ENCODE peak calls at places on chromosomes 3 and 15, in six cellular contexts. K, I, T, V, H and D are unnamed samples.

GRCh38 chr3:142502187-142502985 is 54.5 kb upstream of the XRN1 start:
- DNase-seq in K (no peak), I (no peak), T (no peak), V (no peak), H (no peak), D (no peak)

GRCh38 chr3:100402150-100402706 is 889 bp downstream of the LNP1 start:
- DNase-seq in K (no peak), I (peak; percentile 30), T (no peak), V (peak; percentile 55), H (no peak), D (peak; percentile 56)

GRCh38 chr3:188164248-188164687 is 10.3 kb downstream of the LPP start:
- DNase-seq in K (no peak), I (peak; percentile 25), T (no peak), V (no peak), H (no peak), D (no peak)

GRCh38 chr15:27730878-27731277 is 368.2 kb downstream of the OCA2 start:
- DNase-seq in K (no peak), I (no peak), T (no peak), V (peak; percentile 75), H (no peak), D (no peak)

GRCh38 chr15:89167267-89168176 is 53.9 kb downstream of the RLBP1 start:
- DNase-seq in K (no peak), I (peak; percentile 85), T (peak; percentile 19), V (peak; percentile 98), H (no peak), D (no peak)

GRCh38 chr3:149658444-149659172 is 783 bp upstream of the WWTR1 start:
- DNase-seq in K (peak; percentile 88), I (peak; percentile 82), T (peak; percentile 65), V (peak; percentile 87), H (peak; percentile 57), D (peak; percentile 80)

GRCh38 chr15:75698399-75698747 is 14.3 kb downstream of the CSPG4 start:
- DNase-seq in K (no peak), I (no peak), T (no peak), V (no peak), H (peak; percentile 46), D (no peak)

GRCh38 chr15:90869601-90870353 is 1.4 kb downstream of the FURIN start:
- DNase-seq in K (peak; percentile 82), I (peak; percentile 80), T (peak; percentile 66), V (peak; percentile 100), H (no peak), D (peak; percentile 29)

GRCh38 chr3:115098354-115099073 is 48.6 kb downstream of the ZBTB20 start:
- DNase-seq in K (no peak), I (no peak), T (no peak), V (no peak), H (no peak), D (no peak)

GRCh38 chr3:16429086-16429485 is 84.4 kb downstream of the RFTN1 start:
- DNase-seq in K (no peak), I (no peak), T (no peak), V (no peak), H (no peak), D (no peak)

GRCh38 chr3:31532587-31533168 is at the start of gene STT3B:
- DNase-seq in K (peak; percentile 89), I (peak; percentile 79), T (peak; percentile 91), V (peak; percentile 92), H (peak; percentile 91), D (peak; percentile 69)

GRCh38 chr15:70339551-70340517 is 242.1 kb upstream of the TLE3 start:
- DNase-seq in K (peak; percentile 55), I (no peak), T (no peak), V (peak; percentile 12), H (no peak), D (no peak)

GRCh38 chr3:46947981-46948791 is 28.4 kb downstream of the CCDC12 start:
- DNase-seq in K (no peak), I (peak; percentile 93), T (no peak), V (peak; percentile 34), H (peak; percentile 89), D (no peak)

GRCh38 chr15:25176616-25176923 is 221.8 kb downstream of the SNRPN start:
- DNase-seq in K (peak; percentile 49), I (no peak), T (no peak), V (no peak), H (peak; percentile 19), D (no peak)